ENCODE peak calls at places on chromosomes 2 and 18, in five cellular contexts. B is HT1080; E is GM20000; A is effector memory CD4-positive, alpha-beta T cell; K is effector memory CD8-positive, alpha-beta T cell. S is an unnamed sample.

GRCh38 chr2:145091011-145091744 is 571.3 kb upstream of the ZEB2 start:
- DNase-seq in B (no peak), E (no peak), A (no peak), K (no peak), S (no peak)

GRCh38 chr2:189916651-189917050 is 132.4 kb downstream of the PMS1 start:
- DNase-seq in B (no peak), E (no peak), A (no peak), K (no peak), S (no peak)

GRCh38 chr2:227862741-227863588 is 8.5 kb upstream of the DAW1 start:
- DNase-seq in B (peak; percentile 94), E (no peak), A (no peak), K (no peak), S (no peak)

GRCh38 chr2:48059975-48060374 is 153.7 kb upstream of the FBXO11 start:
- DNase-seq in B (no peak), E (no peak), A (no peak), K (no peak), S (no peak)

GRCh38 chr2:37378411-37378810 is 34.0 kb downstream of the QPCT start:
- DNase-seq in B (peak; percentile 66), E (no peak), A (no peak), K (no peak), S (no peak)

GRCh38 chr2:191394043-191394442 is 148.8 kb downstream of the MYO1B start:
- DNase-seq in B (no peak), E (no peak), A (no peak), K (no peak), S (no peak)

GRCh38 chr2:60806595-60806987 is 50.5 kb downstream of the PAPOLG start:
- DNase-seq in B (no peak), E (no peak), A (no peak), K (no peak), S (no peak)

GRCh38 chr2:60707750-60708371 is 48.2 kb upstream of the PAPOLG start:
- DNase-seq in B (peak; percentile 26), E (peak; percentile 56), A (no peak), K (peak; percentile 2), S (peak; percentile 7)

GRCh38 chr18:74796928-74797576 is 199.4 kb downstream of the ZNF407 start:
- DNase-seq in B (peak; percentile 69), E (peak; percentile 34), A (no peak), K (no peak), S (no peak)

GRCh38 chr2:111534816-111535803 is 348.9 kb downstream of the ANAPC1 start:
- DNase-seq in B (no peak), E (no peak), A (no peak), K (no peak), S (peak; percentile 59)

GRCh38 chr2:26652361-26653041 is 11.3 kb upstream of the CIB4 start:
- DNase-seq in B (no peak), E (no peak), A (no peak), K (no peak), S (no peak)

GRCh38 chr2:65663831-65664407 is 231.5 kb upstream of the SPRED2 start:
- DNase-seq in B (no peak), E (no peak), A (no peak), K (no peak), S (no peak)

GRCh38 chr2:173151671-173152398 is 76.2 kb downstream of the MAP3K20 start:
- DNase-seq in B (peak; percentile 92), E (no peak), A (no peak), K (no peak), S (peak; percentile 78)

GRCh38 chr2:19879115-19879514 is 22.7 kb downstream of the TTC32 start:
- DNase-seq in B (no peak), E (no peak), A (no peak), K (no peak), S (no peak)

GRCh38 chr2:215843579-215843978 is 169.8 kb downstream of the MREG start:
- DNase-seq in B (peak; percentile 95), E (no peak), A (no peak), K (no peak), S (no peak)

GRCh38 chr2:183207110-183207509 is 82.9 kb downstream of the NUP35 start:
- DNase-seq in B (peak; percentile 46), E (no peak), A (no peak), K (no peak), S (no peak)

GRCh38 chr2:1476617-1477195 is 63.4 kb downstream of the TPO start:
- DNase-seq in B (no peak), E (no peak), A (no peak), K (no peak), S (no peak)